ENCODE peak calls at places on chromosomes 13 and 19, in four cellular contexts. A is Peyer's patch, V is thyroid gland, J is body of pancreas. L is an unnamed sample.

GRCh38 chr19:27775395-27775794 is 1437.6 kb downstream of the UQCRFS1 start:
- DNase-seq in A (no peak), V (no peak), J (no peak), L (no peak)

GRCh38 chr13:64314286-64314685 is 2898.6 kb upstream of the PCDH20 start:
- DNase-seq in A (no peak), V (no peak), J (no peak), L (peak; percentile 50)

GRCh38 chr19:53927745-53928144 is 18.7 kb downstream of the CACNG7 start:
- DNase-seq in A (no peak), V (peak; percentile 22), J (peak; percentile 52), L (peak; percentile 51)

GRCh38 chr19:13902993-13903555 is 2.8 kb downstream of the BRME1 start:
- DNase-seq in A (no peak), V (no peak), J (no peak), L (no peak)

GRCh38 chr13:33799950-33800592 is 17.9 kb upstream of the RFC3 start:
- DNase-seq in A (no peak), V (no peak), J (no peak), L (peak; percentile 35)

GRCh38 chr13:51721485-51721884 is 82.5 kb downstream of the DHRS12 start:
- DNase-seq in A (no peak), V (peak; percentile 29), J (peak; percentile 25), L (no peak)

GRCh38 chr19:23436318-23436717 is 41.0 kb upstream of the ZNF91 start:
- DNase-seq in A (no peak), V (no peak), J (no peak), L (no peak)

GRCh38 chr13:93249259-93249917 is 22.8 kb downstream of the GPC6 start:
- DNase-seq in A (no peak), V (no peak), J (no peak), L (peak; percentile 91)

GRCh38 chr13:75432045-75432444 is 49.9 kb downstream of the TBC1D4 start:
- DNase-seq in A (no peak), V (no peak), J (no peak), L (no peak)

GRCh38 chr13:43908156-43909126 is 28.7 kb downstream of the LACC1 start:
- DNase-seq in A (no peak), V (no peak), J (no peak), L (peak; percentile 74)

GRCh38 chr19:39248806-39249205 is at the start of gene IFNL4:
- DNase-seq in A (no peak), V (no peak), J (no peak), L (no peak)

GRCh38 chr19:5090780-5091575 is 122.1 kb downstream of the KDM4B start:
- DNase-seq in A (no peak), V (peak; percentile 80), J (peak; percentile 42), L (peak; percentile 12)

GRCh38 chr13:19860884-19861655 is 2.4 kb downstream of the ZMYM5 start:
- DNase-seq in A (no peak), V (no peak), J (no peak), L (peak; percentile 52)

GRCh38 chr19:5961969-5962945 is 15.7 kb downstream of the RANBP3 start:
- DNase-seq in A (peak; percentile 69), V (peak; percentile 54), J (peak; percentile 85), L (no peak)

GRCh38 chr13:35475960-35476943 is at the start of gene MAB21L1:
- DNase-seq in A (no peak), V (no peak), J (no peak), L (peak; percentile 48)

GRCh38 chr19:35416331-35416730 is 31.7 kb upstream of the FFAR2 start:
- DNase-seq in A (no peak), V (peak; percentile 71), J (no peak), L (no peak)

GRCh38 chr13:62919491-62919890 is 1503.8 kb upstream of the PCDH20 start:
- DNase-seq in A (no peak), V (no peak), J (no peak), L (no peak)

GRCh38 chr19:38035515-38036495 is 128.8 kb downstream of the SIPA1L3 start:
- DNase-seq in A (no peak), V (peak; percentile 78), J (no peak), L (peak; percentile 70)

GRCh38 chr13:44842158-44842557 is 147.1 kb downstream of the NUFIP1 start:
- DNase-seq in A (no peak), V (no peak), J (no peak), L (peak; percentile 74)

GRCh38 chr13:85997587-85997986 is 198.4 kb upstream of the SLITRK6 start:
- DNase-seq in A (no peak), V (no peak), J (no peak), L (no peak)

GRCh38 chr19:4376991-4377781 is 23.2 kb downstream of the SH3GL1 start:
- DNase-seq in A (no peak), V (no peak), J (peak; percentile 84), L (no peak)

DNA sequence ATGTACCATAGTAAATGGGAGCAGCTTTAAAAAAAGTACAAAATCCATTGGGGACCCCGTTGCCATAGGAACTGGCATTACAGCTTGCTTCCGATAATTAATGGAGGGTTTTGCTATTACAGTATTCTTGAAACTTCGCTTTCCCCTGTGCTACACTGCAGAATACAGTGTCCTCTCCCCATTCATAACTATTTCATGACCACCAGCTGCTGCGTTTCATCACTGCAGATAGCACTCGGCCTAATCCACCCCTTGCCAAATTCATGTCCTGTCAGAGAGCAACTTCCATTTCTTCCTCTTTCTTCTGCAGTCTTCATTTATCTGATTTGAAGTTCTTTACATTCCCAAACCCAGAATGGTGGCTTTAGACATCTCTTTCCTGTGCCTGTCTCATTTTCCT is 110.3 kb downstream of the ZDHHC20 start:
- DNase-seq in A (no peak), V (no peak), J (no peak), L (no peak)
- H3K27ac ChIP-seq in A (no peak overlapping the region), V (no peak overlapping the region), J (no peak overlapping the region), L (no peak overlapping the region)

GRCh38 chr19:18833141-18833476 is 1.4 kb downstream of the UPF1 start:
- DNase-seq in A (no peak), V (no peak), J (no peak), L (no peak)
- H3K27ac ChIP-seq in A (peak overlapping the region; percentile 95), V (peak overlapping the region; percentile 53), J (peak overlapping the region; percentile 95), L (no peak overlapping the region)

DNA sequence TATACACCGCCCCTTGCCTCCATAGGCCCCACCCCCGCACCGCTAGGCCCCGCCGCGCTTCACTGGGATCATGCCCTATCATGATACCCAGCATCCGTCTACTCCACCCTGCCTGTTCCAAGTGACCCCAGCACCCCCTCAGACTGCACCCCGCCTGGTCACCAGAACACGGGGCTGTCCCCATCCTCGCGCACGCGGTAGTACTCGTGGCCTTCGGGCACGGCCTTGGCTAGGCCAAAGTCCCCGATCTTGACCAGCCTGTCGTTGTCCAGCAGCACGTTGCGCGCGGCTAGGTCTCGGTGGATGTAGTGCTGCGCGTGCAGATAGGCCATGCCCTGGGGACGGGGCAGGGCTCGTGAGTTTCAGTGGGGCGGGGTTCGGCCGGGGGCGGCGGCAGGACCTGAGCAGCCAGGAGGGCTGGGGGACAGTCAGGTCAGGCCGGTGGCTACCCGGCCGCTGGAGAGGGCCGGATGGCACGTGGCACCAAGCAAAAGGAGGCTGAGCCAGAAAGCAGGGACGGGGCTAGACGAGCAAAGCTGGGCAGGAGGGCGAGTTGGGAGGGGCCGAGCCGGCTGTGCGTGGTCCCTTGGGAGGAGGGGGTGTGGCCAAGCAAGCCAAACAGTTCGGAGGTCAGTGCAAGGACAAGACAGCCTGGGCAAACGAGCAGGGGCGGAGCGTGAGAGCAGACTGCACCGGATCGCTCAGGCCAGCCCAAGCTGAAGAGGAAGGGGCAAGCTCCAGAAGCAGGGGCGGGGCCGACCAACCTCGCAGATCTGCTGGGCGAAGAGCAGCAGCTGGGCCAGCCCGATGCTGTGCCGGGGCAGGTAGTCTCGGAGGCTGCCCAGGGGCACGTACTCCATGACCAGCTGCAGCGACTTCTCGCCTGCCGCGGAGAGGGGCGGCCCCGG is 13.6 kb upstream of the ICAM3 start:
- DNase-seq in A (no peak), V (peak; percentile 93), J (peak; percentile 17), L (no peak)
- H3K27ac ChIP-seq in A (no peak overlapping the region), V (peak overlapping the region; percentile 24), J (no peak overlapping the region), L (no peak overlapping the region)

GRCh38 chr13:110663491-110663890 is 42.4 kb downstream of the CARS2 start:
- DNase-seq in A (no peak), V (no peak), J (no peak), L (no peak)

GRCh38 chr13:110662105-110662504 is 43.8 kb downstream of the CARS2 start:
- DNase-seq in A (no peak), V (no peak), J (no peak), L (no peak)

GRCh38 chr13:110664673-110665072 is 41.2 kb downstream of the CARS2 start:
- DNase-seq in A (no peak), V (no peak), J (no peak), L (no peak)

GRCh38 chr13:110664074-110664473 is 41.8 kb downstream of the CARS2 start:
- DNase-seq in A (no peak), V (no peak), J (no peak), L (no peak)

DNA sequence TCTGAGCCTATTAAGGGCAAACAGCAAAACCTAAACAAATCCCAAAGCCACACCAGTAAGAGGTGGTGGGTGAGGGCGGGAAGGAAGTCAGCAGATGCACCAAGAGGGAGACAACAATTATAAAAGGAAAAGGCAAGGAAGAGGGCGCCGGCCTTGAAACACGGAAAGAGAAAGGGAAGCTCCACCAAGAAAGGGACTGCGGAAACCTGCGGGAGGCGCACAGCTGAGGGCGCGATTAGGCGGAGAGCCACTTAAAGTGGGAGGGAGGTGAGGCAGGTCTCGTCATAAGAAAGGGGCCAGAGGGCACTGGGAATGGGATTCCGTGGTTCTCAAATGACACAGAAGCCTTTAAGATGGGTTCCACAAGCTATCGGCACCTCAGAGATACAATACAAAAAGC is 42.9 kb downstream of the CARS2 start:
- DNase-seq in A (no peak), V (no peak), J (no peak), L (no peak)
- H3K27ac ChIP-seq in A (no peak overlapping the region), V (no peak overlapping the region), J (no peak overlapping the region), L (no peak overlapping the region)

DNA sequence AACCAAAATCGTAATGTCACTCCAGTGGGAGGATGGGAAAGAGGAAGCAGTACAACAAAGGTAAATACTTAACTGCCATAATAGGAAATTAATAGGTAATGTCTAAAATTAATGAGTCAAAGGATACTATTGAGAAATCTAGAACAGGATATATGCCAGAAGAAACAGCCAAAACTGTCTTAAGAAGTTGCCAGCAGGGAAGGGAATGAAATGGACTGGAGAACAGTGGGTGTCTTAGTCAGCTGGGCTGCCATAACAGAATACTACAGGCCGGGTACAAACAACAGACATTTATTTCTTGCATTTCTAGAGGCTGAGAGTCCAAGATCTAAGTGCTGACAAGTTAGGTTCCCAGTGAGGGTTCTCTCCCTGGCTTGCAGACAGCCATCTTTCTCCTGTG is 40.3 kb upstream of the IPO5 start:
- DNase-seq in A (no peak), V (no peak), J (no peak), L (no peak)
- H3K27ac ChIP-seq in A (no peak overlapping the region), V (no peak overlapping the region), J (no peak overlapping the region), L (no peak overlapping the region)

DNA sequence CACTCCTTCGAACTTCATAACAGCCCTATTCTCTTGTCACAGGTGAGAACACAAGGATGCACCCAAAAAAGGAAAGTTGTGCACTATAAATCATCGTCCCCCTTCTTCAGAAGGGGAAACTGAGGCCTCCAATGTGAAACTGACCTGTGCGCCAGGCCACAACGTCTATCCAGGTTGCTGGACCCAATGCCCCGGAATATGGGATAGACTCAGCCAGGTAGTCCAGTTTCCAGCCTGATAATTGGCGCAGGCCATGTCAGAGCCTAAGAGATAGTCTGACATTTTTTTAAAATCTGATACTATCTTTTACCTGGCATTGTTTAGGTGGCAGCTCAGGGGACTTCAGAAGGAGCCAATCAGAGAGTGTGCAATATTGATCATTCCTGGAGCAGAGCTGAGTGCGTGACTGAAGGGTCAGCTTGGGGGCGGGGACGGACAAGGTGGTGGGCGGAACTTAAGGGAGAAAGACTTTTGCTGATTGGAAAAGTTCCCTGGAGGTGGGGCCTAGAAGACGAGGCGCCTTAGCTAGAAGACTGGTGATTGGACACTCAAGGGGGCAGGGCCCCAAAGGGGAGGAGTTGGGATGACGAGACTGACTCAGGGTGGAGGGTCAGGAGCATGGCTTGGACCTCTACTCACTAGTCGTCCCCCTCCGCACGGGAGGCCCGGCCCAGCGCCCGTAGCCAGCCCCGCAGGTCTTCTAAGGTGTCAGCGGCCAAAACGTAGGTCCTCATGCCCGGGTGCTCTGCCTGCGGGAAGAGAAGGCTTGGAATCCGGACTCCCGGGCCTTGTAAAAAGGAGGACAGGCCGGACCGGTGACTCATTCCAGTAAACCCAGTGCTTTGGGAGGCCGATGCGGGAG is 8.5 kb downstream of the PLEKHA4 start:
- DNase-seq in A (no peak), V (no peak), J (peak; percentile 95), L (no peak)
- H3K27ac ChIP-seq in A (peak overlapping the region; percentile 49), V (no peak overlapping the region), J (peak overlapping the region; percentile 84), L (no peak overlapping the region)